ENCODE peak calls at places on chromosomes 5 and 9, in six cellular contexts. One of them, this sample, is unnamed.

GRCh38 chr9:10130061-10130675 is 482.6 kb downstream of the PTPRD start:
- DNase-seq in K562: no peak
- DNase-seq in LoVo: no peak
- DNase-seq in smooth muscle cell of the brain vasculature: no peak
- DNase-seq in amniotic stem cell: no peak
- DNase-seq in T1000: no peak
- DNase-seq in this sample: no peak

GRCh38 chr5:17477553-17478265 is 20.3 kb upstream of the TAF11L2 start:
- DNase-seq in K562: no peak
- DNase-seq in LoVo: no peak
- DNase-seq in smooth muscle cell of the brain vasculature: no peak
- DNase-seq in amniotic stem cell: no peak
- DNase-seq in T1000: no peak
- DNase-seq in this sample: no peak

GRCh38 chr5:134227259-134227658 is 1.4 kb upstream of the PPP2CA start:
- DNase-seq in K562: peak
- DNase-seq in LoVo: peak
- DNase-seq in smooth muscle cell of the brain vasculature: no peak
- DNase-seq in amniotic stem cell: no peak
- DNase-seq in T1000: no peak
- DNase-seq in this sample: peak

GRCh38 chr5:136808756-136809155 is 443.4 kb upstream of the TRPC7 start:
- DNase-seq in K562: no peak
- DNase-seq in LoVo: no peak
- DNase-seq in smooth muscle cell of the brain vasculature: no peak
- DNase-seq in amniotic stem cell: no peak
- DNase-seq in T1000: no peak
- DNase-seq in this sample: no peak

GRCh38 chr9:130549093-130549735 is 30.2 kb upstream of the FUBP3 start:
- DNase-seq in K562: peak
- DNase-seq in LoVo: no peak
- DNase-seq in smooth muscle cell of the brain vasculature: no peak
- DNase-seq in amniotic stem cell: no peak
- DNase-seq in T1000: no peak
- DNase-seq in this sample: no peak

GRCh38 chr9:120376101-120376500 is 203.9 kb downstream of the CDK5RAP2 start:
- DNase-seq in K562: no peak
- DNase-seq in LoVo: no peak
- DNase-seq in smooth muscle cell of the brain vasculature: no peak
- DNase-seq in amniotic stem cell: no peak
- DNase-seq in T1000: no peak
- DNase-seq in this sample: no peak

GRCh38 chr9:109968702-109969450 is 188.9 kb downstream of the PALM2AKAP2 start:
- DNase-seq in K562: no peak
- DNase-seq in LoVo: no peak
- DNase-seq in smooth muscle cell of the brain vasculature: no peak
- DNase-seq in amniotic stem cell: no peak
- DNase-seq in T1000: no peak
- DNase-seq in this sample: no peak

GRCh38 chr5:169222934-169223594 is 77.9 kb downstream of the SLIT3 start:
- DNase-seq in K562: no peak
- DNase-seq in LoVo: no peak
- DNase-seq in smooth muscle cell of the brain vasculature: no peak
- DNase-seq in amniotic stem cell: no peak
- DNase-seq in T1000: no peak
- DNase-seq in this sample: no peak

GRCh38 chr5:90941002-90941720 is 382.6 kb downstream of the ADGRV1 start:
- DNase-seq in K562: no peak
- DNase-seq in LoVo: no peak
- DNase-seq in smooth muscle cell of the brain vasculature: no peak
- DNase-seq in amniotic stem cell: no peak
- DNase-seq in T1000: no peak
- DNase-seq in this sample: no peak

GRCh38 chr5:60842859-60843692 is 993 bp downstream of the ELOVL7 start:
- DNase-seq in K562: peak
- DNase-seq in LoVo: peak
- DNase-seq in smooth muscle cell of the brain vasculature: no peak
- DNase-seq in amniotic stem cell: no peak
- DNase-seq in T1000: no peak
- DNase-seq in this sample: no peak

GRCh38 chr5:38208782-38209378 is 49.5 kb upstream of the EGFLAM start:
- DNase-seq in K562: peak
- DNase-seq in LoVo: peak
- DNase-seq in smooth muscle cell of the brain vasculature: peak
- DNase-seq in amniotic stem cell: no peak
- DNase-seq in T1000: no peak
- DNase-seq in this sample: no peak

GRCh38 chr9:1429328-1429727 is 379.2 kb downstream of the DMRT2 start:
- DNase-seq in K562: no peak
- DNase-seq in LoVo: no peak
- DNase-seq in smooth muscle cell of the brain vasculature: no peak
- DNase-seq in amniotic stem cell: no peak
- DNase-seq in T1000: no peak
- DNase-seq in this sample: no peak

GRCh38 chr5:138653502-138653901 is 78.3 kb upstream of the HSPA9 start:
- DNase-seq in K562: no peak
- DNase-seq in LoVo: no peak
- DNase-seq in smooth muscle cell of the brain vasculature: no peak
- DNase-seq in amniotic stem cell: no peak
- DNase-seq in T1000: no peak
- DNase-seq in this sample: no peak

GRCh38 chr5:170467000-170467707 is 36.7 kb upstream of the KCNIP1 start:
- DNase-seq in K562: peak
- DNase-seq in LoVo: peak
- DNase-seq in smooth muscle cell of the brain vasculature: peak
- DNase-seq in amniotic stem cell: peak
- DNase-seq in T1000: no peak
- DNase-seq in this sample: no peak

GRCh38 chr9:109912726-109913460 is 132.9 kb downstream of the PALM2AKAP2 start:
- DNase-seq in K562: no peak
- DNase-seq in LoVo: no peak
- DNase-seq in smooth muscle cell of the brain vasculature: no peak
- DNase-seq in amniotic stem cell: no peak
- DNase-seq in T1000: no peak
- DNase-seq in this sample: no peak

GRCh38 chr5:149186506-149186905 is 45.2 kb downstream of the ABLIM3 start:
- DNase-seq in K562: no peak
- DNase-seq in LoVo: no peak
- DNase-seq in smooth muscle cell of the brain vasculature: no peak
- DNase-seq in amniotic stem cell: no peak
- DNase-seq in T1000: no peak
- DNase-seq in this sample: no peak

GRCh38 chr9:78235296-78235770 is 542 bp upstream of the CEP78 start:
- DNase-seq in K562: no peak
- DNase-seq in LoVo: no peak
- DNase-seq in smooth muscle cell of the brain vasculature: no peak
- DNase-seq in amniotic stem cell: no peak
- DNase-seq in T1000: no peak
- DNase-seq in this sample: no peak

GRCh38 chr5:1641041-1641440 is 117.3 kb upstream of the LPCAT1 start:
- DNase-seq in K562: no peak
- DNase-seq in LoVo: no peak
- DNase-seq in smooth muscle cell of the brain vasculature: no peak
- DNase-seq in amniotic stem cell: no peak
- DNase-seq in T1000: no peak
- DNase-seq in this sample: no peak

GRCh38 chr5:180486636-180487149 is 7.5 kb upstream of the CNOT6 start:
- DNase-seq in K562: no peak
- DNase-seq in LoVo: no peak
- DNase-seq in smooth muscle cell of the brain vasculature: no peak
- DNase-seq in amniotic stem cell: no peak
- DNase-seq in T1000: no peak
- DNase-seq in this sample: no peak

GRCh38 chr5:56060276-56061110 is 65.7 kb upstream of the IL6ST start:
- DNase-seq in K562: no peak
- DNase-seq in LoVo: no peak
- DNase-seq in smooth muscle cell of the brain vasculature: no peak
- DNase-seq in amniotic stem cell: no peak
- DNase-seq in T1000: no peak
- DNase-seq in this sample: no peak

GRCh38 chr5:71695561-71695960 is 23.5 kb upstream of the CARTPT start:
- DNase-seq in K562: no peak
- DNase-seq in LoVo: no peak
- DNase-seq in smooth muscle cell of the brain vasculature: no peak
- DNase-seq in amniotic stem cell: no peak
- DNase-seq in T1000: no peak
- DNase-seq in this sample: no peak

GRCh38 chr5:176866913-176867312 is 32.2 kb downstream of the HK3 start:
- DNase-seq in K562: peak
- DNase-seq in LoVo: no peak
- DNase-seq in smooth muscle cell of the brain vasculature: no peak
- DNase-seq in amniotic stem cell: no peak
- DNase-seq in T1000: no peak
- DNase-seq in this sample: no peak

GRCh38 chr5:152673601-152674000 is 268.5 kb upstream of the NMUR2 start:
- DNase-seq in K562: no peak
- DNase-seq in LoVo: no peak
- DNase-seq in smooth muscle cell of the brain vasculature: no peak
- DNase-seq in amniotic stem cell: no peak
- DNase-seq in T1000: no peak
- DNase-seq in this sample: no peak

GRCh38 chr5:56481998-56482698 is 249.0 kb upstream of the ANKRD55 start:
- DNase-seq in K562: no peak
- DNase-seq in LoVo: no peak
- DNase-seq in smooth muscle cell of the brain vasculature: peak
- DNase-seq in amniotic stem cell: no peak
- DNase-seq in T1000: no peak
- DNase-seq in this sample: no peak

GRCh38 chr5:87139795-87140194 is 127.9 kb upstream of the RASA1 start:
- DNase-seq in K562: no peak
- DNase-seq in LoVo: no peak
- DNase-seq in smooth muscle cell of the brain vasculature: no peak
- DNase-seq in amniotic stem cell: no peak
- DNase-seq in T1000: no peak
- DNase-seq in this sample: no peak

GRCh38 chr5:74464512-74465209 is 175.9 kb downstream of the ENC1 start:
- DNase-seq in K562: no peak
- DNase-seq in LoVo: no peak
- DNase-seq in smooth muscle cell of the brain vasculature: no peak
- DNase-seq in amniotic stem cell: no peak
- DNase-seq in T1000: no peak
- DNase-seq in this sample: no peak

GRCh38 chr9:75974006-75974766 is 83.7 kb downstream of the PCSK5 start:
- DNase-seq in K562: no peak
- DNase-seq in LoVo: no peak
- DNase-seq in smooth muscle cell of the brain vasculature: no peak
- DNase-seq in amniotic stem cell: no peak
- DNase-seq in T1000: no peak
- DNase-seq in this sample: no peak

GRCh38 chr5:129361441-129362025 is 98.6 kb upstream of the ADAMTS19 start:
- DNase-seq in K562: no peak
- DNase-seq in LoVo: no peak
- DNase-seq in smooth muscle cell of the brain vasculature: no peak
- DNase-seq in amniotic stem cell: peak
- DNase-seq in T1000: no peak
- DNase-seq in this sample: no peak

GRCh38 chr9:109074236-109074889 is 45.4 kb downstream of the TMEM245 start:
- DNase-seq in K562: no peak
- DNase-seq in LoVo: no peak
- DNase-seq in smooth muscle cell of the brain vasculature: no peak
- DNase-seq in amniotic stem cell: no peak
- DNase-seq in T1000: no peak
- DNase-seq in this sample: no peak

GRCh38 chr9:134192311-134192950 is 28.1 kb upstream of the RNU6ATAC start:
- DNase-seq in K562: no peak
- DNase-seq in LoVo: no peak
- DNase-seq in smooth muscle cell of the brain vasculature: no peak
- DNase-seq in amniotic stem cell: no peak
- DNase-seq in T1000: no peak
- DNase-seq in this sample: peak

GRCh38 chr9:127336708-127337352 is 60.1 kb upstream of the SLC2A8 start:
- DNase-seq in K562: no peak
- DNase-seq in LoVo: peak
- DNase-seq in smooth muscle cell of the brain vasculature: peak
- DNase-seq in amniotic stem cell: peak
- DNase-seq in T1000: peak
- DNase-seq in this sample: peak

GRCh38 chr9:91374939-91375338 is 13.2 kb upstream of the AUH start:
- DNase-seq in K562: no peak
- DNase-seq in LoVo: no peak
- DNase-seq in smooth muscle cell of the brain vasculature: no peak
- DNase-seq in amniotic stem cell: peak
- DNase-seq in T1000: no peak
- DNase-seq in this sample: no peak

GRCh38 chr9:105415344-105415980 is 32.4 kb upstream of the FSD1L start:
- DNase-seq in K562: peak
- DNase-seq in LoVo: peak
- DNase-seq in smooth muscle cell of the brain vasculature: no peak
- DNase-seq in amniotic stem cell: no peak
- DNase-seq in T1000: no peak
- DNase-seq in this sample: peak

GRCh38 chr9:112532427-112532826 is 45.8 kb downstream of the KIAA1958 start:
- DNase-seq in K562: no peak
- DNase-seq in LoVo: no peak
- DNase-seq in smooth muscle cell of the brain vasculature: no peak
- DNase-seq in amniotic stem cell: no peak
- DNase-seq in T1000: no peak
- DNase-seq in this sample: no peak

GRCh38 chr5:122141751-122142150 is 12.4 kb downstream of the ZNF474 start:
- DNase-seq in K562: no peak
- DNase-seq in LoVo: no peak
- DNase-seq in smooth muscle cell of the brain vasculature: no peak
- DNase-seq in amniotic stem cell: no peak
- DNase-seq in T1000: no peak
- DNase-seq in this sample: no peak